ENCODE peak calls at places on chromosome 19, in ten cellular contexts. I is substantia nigra, P is nucleus accumbens, G is fibroblast of gingiva, R is fibroblast of the aortic adventitia, C is BE2C, O is ovary, N is testis, J is psoas muscle, T is non-pigmented ciliary epithelial cell. V is an unnamed sample.

GRCh38 chr19:12946092-12946845 is 607 bp downstream of the RAD23A start:
- DNase-seq in I (peak), P (no peak), G (peak), R (peak), C (peak), O (peak), N (peak), J (peak), T (peak), V (no peak)

GRCh38 chr19:3556978-3557460 is 367 bp downstream of the MFSD12 start:
- DNase-seq in I (no peak), P (no peak), G (no peak), R (no peak), C (no peak), O (no peak), N (no peak), J (peak), T (no peak), V (no peak)

GRCh38 chr19:1364070-1364719 is 19.5 kb upstream of the NDUFS7 start:
- DNase-seq in I (no peak), P (no peak), G (no peak), R (peak), C (no peak), O (no peak), N (no peak), J (no peak), T (no peak), V (no peak)

GRCh38 chr19:56538761-56539263 is at the start of gene ZFP28:
- DNase-seq in I (peak), P (peak), G (no peak), R (no peak), C (peak), O (no peak), N (peak), J (peak), T (no peak), V (no peak)

GRCh38 chr19:15280048-15280725 is 47.9 kb upstream of the EPHX3 start:
- DNase-seq in I (no peak), P (no peak), G (peak), R (no peak), C (peak), O (no peak), N (no peak), J (peak), T (no peak), V (peak)

GRCh38 chr19:15443838-15444237 is 5.9 kb downstream of the WIZ start:
- DNase-seq in I (peak), P (peak), G (peak), R (peak), C (no peak), O (no peak), N (no peak), J (peak), T (no peak), V (no peak)

GRCh38 chr19:39563408-39563807 is 23.4 kb upstream of the EID2 start:
- DNase-seq in I (no peak), P (no peak), G (no peak), R (peak), C (no peak), O (no peak), N (no peak), J (no peak), T (no peak), V (no peak)

GRCh38 chr19:50490411-50490811 is 13.8 kb upstream of the GARIN5A start:
- DNase-seq in I (no peak), P (no peak), G (no peak), R (no peak), C (no peak), O (no peak), N (no peak), J (no peak), T (no peak), V (no peak)

GRCh38 chr19:4584670-4585460 is 25.4 kb upstream of the SEMA6B start:
- DNase-seq in I (peak), P (peak), G (no peak), R (no peak), C (peak), O (no peak), N (no peak), J (no peak), T (no peak), V (no peak)

GRCh38 chr19:43489979-43490599 is 14.5 kb downstream of the PHLDB3 start:
- DNase-seq in I (no peak), P (no peak), G (no peak), R (no peak), C (no peak), O (no peak), N (no peak), J (no peak), T (no peak), V (no peak)

GRCh38 chr19:19345970-19346369 is 25.3 kb downstream of the MAU2 start:
- DNase-seq in I (no peak), P (no peak), G (no peak), R (no peak), C (no peak), O (no peak), N (no peak), J (no peak), T (no peak), V (no peak)

GRCh38 chr19:584240-585001 is 5.3 kb upstream of the HCN2 start:
- DNase-seq in I (peak), P (peak), G (no peak), R (peak), C (peak), O (peak), N (no peak), J (peak), T (no peak), V (no peak)

GRCh38 chr19:56121180-56122167 is at the start of gene ZNF787:
- DNase-seq in I (peak), P (peak), G (peak), R (peak), C (peak), O (peak), N (peak), J (peak), T (peak), V (peak)

GRCh38 chr19:50567882-50568281 is 353 bp downstream of the LRRC4B start:
- DNase-seq in I (no peak), P (no peak), G (no peak), R (no peak), C (no peak), O (no peak), N (no peak), J (no peak), T (no peak), V (no peak)

GRCh38 chr19:50178320-50178719 is 15.2 kb upstream of the IZUMO2 start:
- DNase-seq in I (no peak), P (no peak), G (no peak), R (no peak), C (no peak), O (no peak), N (no peak), J (no peak), T (no peak), V (no peak)

GRCh38 chr19:49847731-49848696 is 2.9 kb upstream of the PTOV1 start:
- DNase-seq in I (no peak), P (no peak), G (peak), R (peak), C (no peak), O (no peak), N (no peak), J (no peak), T (peak), V (no peak)

GRCh38 chr19:16435238-16435911 is 36.4 kb downstream of the EPS15L1 start:
- DNase-seq in I (peak), P (no peak), G (peak), R (peak), C (no peak), O (peak), N (peak), J (peak), T (peak), V (peak)

GRCh38 chr19:50818859-50819472 is 4.6 kb downstream of the KLK1 start:
- DNase-seq in I (no peak), P (no peak), G (no peak), R (no peak), C (no peak), O (no peak), N (no peak), J (no peak), T (no peak), V (no peak)

GRCh38 chr19:16649734-16650133 is 10.2 kb downstream of the SMIM7 start:
- DNase-seq in I (no peak), P (no peak), G (peak), R (peak), C (no peak), O (no peak), N (no peak), J (peak), T (no peak), V (peak)

GRCh38 chr19:934865-935422 is 9.1 kb downstream of the ARID3A start:
- DNase-seq in I (peak), P (peak), G (peak), R (peak), C (peak), O (peak), N (peak), J (peak), T (no peak), V (peak)

GRCh38 chr19:55062735-55063491 is at the start of gene RDH13:
- DNase-seq in I (peak), P (peak), G (peak), R (peak), C (peak), O (peak), N (peak), J (peak), T (peak), V (peak)

GRCh38 chr19:6754653-6755463 is 12.4 kb downstream of the SH2D3A start:
- DNase-seq in I (no peak), P (no peak), G (no peak), R (no peak), C (no peak), O (no peak), N (no peak), J (no peak), T (no peak), V (no peak)

GRCh38 chr19:14425696-14426138 is 6.6 kb upstream of the DDX39A start:
- DNase-seq in I (no peak), P (no peak), G (no peak), R (peak), C (no peak), O (no peak), N (peak), J (no peak), T (no peak), V (no peak)

GRCh38 chr19:38035515-38036495 is 128.8 kb downstream of the SIPA1L3 start:
- DNase-seq in I (no peak), P (no peak), G (peak), R (peak), C (peak), O (no peak), N (no peak), J (no peak), T (no peak), V (no peak)

GRCh38 chr19:53068834-53069233 is 24.3 kb downstream of the ERVV-2 start:
- DNase-seq in I (no peak), P (no peak), G (no peak), R (no peak), C (no peak), O (no peak), N (no peak), J (no peak), T (no peak), V (no peak)

GRCh38 chr19:7346488-7346971 is 2.2 kb upstream of the ARHGEF18 start:
- DNase-seq in I (no peak), P (no peak), G (no peak), R (no peak), C (no peak), O (no peak), N (no peak), J (no peak), T (no peak), V (no peak)

GRCh38 chr19:17873661-17874422 is 2.1 kb downstream of the SLC5A5 start:
- DNase-seq in I (no peak), P (no peak), G (no peak), R (no peak), C (peak), O (no peak), N (peak), J (no peak), T (no peak), V (no peak)

GRCh38 chr19:45526143-45526542 is 18.9 kb downstream of the VASP start:
- DNase-seq in I (peak), P (peak), G (peak), R (peak), C (peak), O (peak), N (peak), J (peak), T (no peak), V (peak)

GRCh38 chr19:51739466-51740213 is 12.0 kb downstream of the FPR1 start:
- DNase-seq in I (no peak), P (no peak), G (no peak), R (no peak), C (no peak), O (no peak), N (no peak), J (no peak), T (no peak), V (no peak)

GRCh38 chr19:835201-835810 is 5.5 kb upstream of the PRTN3 start:
- DNase-seq in I (no peak), P (no peak), G (no peak), R (no peak), C (no peak), O (no peak), N (no peak), J (no peak), T (no peak), V (no peak)

GRCh38 chr19:31350693-31351211 is 1.5 kb upstream of the TSHZ3 start:
- DNase-seq in I (peak), P (no peak), G (peak), R (peak), C (peak), O (peak), N (peak), J (peak), T (no peak), V (no peak)

GRCh38 chr19:844300-844971 is 3.6 kb downstream of the PRTN3 start:
- DNase-seq in I (no peak), P (no peak), G (no peak), R (no peak), C (no peak), O (no peak), N (no peak), J (no peak), T (no peak), V (no peak)

GRCh38 chr19:45973564-45974338 is at the start of gene NOVA2:
- DNase-seq in I (peak), P (peak), G (peak), R (peak), C (peak), O (peak), N (peak), J (peak), T (no peak), V (peak)

GRCh38 chr19:8355631-8356402 is 8.1 kb upstream of the ANGPTL4 start:
- DNase-seq in I (no peak), P (no peak), G (peak), R (peak), C (no peak), O (no peak), N (peak), J (peak), T (peak), V (peak)